ENCODE peak calls at places on chromosome 22, in five cellular contexts. One of them, this sample, is unnamed.

GRCh38 chr22:36332623-36333331 is 55.0 kb downstream of the MYH9 start:
- DNase-seq in left ventricle myocardium inferior: no peak
- DNase-seq in upper lobe of right lung: no peak
- DNase-seq in Calu3: peak; percentile 89
- DNase-seq in coronary artery: no peak
- DNase-seq in this sample: peak; percentile 18

GRCh38 chr22:47215851-47216250 is 453.4 kb downstream of the TBC1D22A start:
- DNase-seq in upper lobe of right lung: no peak
- DNase-seq in Calu3: no peak
- DNase-seq in left ventricle myocardium inferior: no peak
- DNase-seq in coronary artery: no peak
- DNase-seq in this sample: no peak

GRCh38 chr22:26587991-26588613 is 1.8 kb downstream of the TPST2 start:
- DNase-seq in Calu3: no peak
- DNase-seq in left ventricle myocardium inferior: no peak
- DNase-seq in upper lobe of right lung: no peak
- DNase-seq in coronary artery: no peak
- DNase-seq in this sample: no peak

GRCh38 chr22:27278986-27279385 is 522.6 kb downstream of the MN1 start:
- DNase-seq in Calu3: no peak
- DNase-seq in coronary artery: no peak
- DNase-seq in left ventricle myocardium inferior: no peak
- DNase-seq in upper lobe of right lung: no peak
- DNase-seq in this sample: no peak

GRCh38 chr22:35887296-35887875 is 141.2 kb downstream of the RBFOX2 start:
- DNase-seq in Calu3: no peak
- DNase-seq in coronary artery: no peak
- DNase-seq in upper lobe of right lung: no peak
- DNase-seq in left ventricle myocardium inferior: no peak
- DNase-seq in this sample: no peak

GRCh38 chr22:49966716-49967332 is 6.3 kb downstream of the PIM3 start:
- DNase-seq in coronary artery: peak; percentile 79
- DNase-seq in upper lobe of right lung: peak; percentile 90
- DNase-seq in Calu3: no peak
- DNase-seq in left ventricle myocardium inferior: peak; percentile 34
- DNase-seq in this sample: peak; percentile 22

GRCh38 chr22:48980918-48981317 is 846.8 kb downstream of the BRD1 start:
- DNase-seq in left ventricle myocardium inferior: no peak
- DNase-seq in upper lobe of right lung: no peak
- DNase-seq in Calu3: no peak
- DNase-seq in coronary artery: no peak
- DNase-seq in this sample: no peak

GRCh38 chr22:30326704-30327362 is at the start of gene TBC1D10A:
- DNase-seq in left ventricle myocardium inferior: peak; percentile 91
- DNase-seq in Calu3: peak; percentile 97
- DNase-seq in upper lobe of right lung: peak; percentile 96
- DNase-seq in coronary artery: peak; percentile 91
- DNase-seq in this sample: peak; percentile 85

GRCh38 chr22:46734830-46735453 is 3.1 kb downstream of the CERK start:
- DNase-seq in Calu3: no peak
- DNase-seq in coronary artery: no peak
- DNase-seq in upper lobe of right lung: peak; percentile 83
- DNase-seq in left ventricle myocardium inferior: no peak
- DNase-seq in this sample: no peak

GRCh38 chr22:47101321-47101885 is 339.0 kb downstream of the TBC1D22A start:
- DNase-seq in Calu3: no peak
- DNase-seq in upper lobe of right lung: no peak
- DNase-seq in left ventricle myocardium inferior: no peak
- DNase-seq in coronary artery: no peak
- DNase-seq in this sample: no peak

GRCh38 chr22:47126344-47126811 is 363.9 kb downstream of the TBC1D22A start:
- DNase-seq in Calu3: no peak
- DNase-seq in upper lobe of right lung: peak; percentile 41
- DNase-seq in coronary artery: no peak
- DNase-seq in left ventricle myocardium inferior: peak; percentile 4
- DNase-seq in this sample: no peak

GRCh38 chr22:40436460-40437431 is 66.4 kb downstream of the SGSM3 start:
- DNase-seq in Calu3: peak; percentile 9
- DNase-seq in coronary artery: no peak
- DNase-seq in upper lobe of right lung: no peak
- DNase-seq in left ventricle myocardium inferior: peak; percentile 41
- DNase-seq in this sample: no peak

GRCh38 chr22:22925146-22925794 is 37.7 kb downstream of the IGLL5 start:
- DNase-seq in upper lobe of right lung: no peak
- DNase-seq in Calu3: no peak
- DNase-seq in coronary artery: no peak
- DNase-seq in left ventricle myocardium inferior: no peak
- DNase-seq in this sample: no peak

GRCh38 chr22:23119492-23120414 is 22.0 kb downstream of the RSPH14 start:
- DNase-seq in coronary artery: no peak
- DNase-seq in upper lobe of right lung: no peak
- DNase-seq in left ventricle myocardium inferior: no peak
- DNase-seq in Calu3: no peak
- DNase-seq in this sample: no peak

GRCh38 chr22:17269607-17270261 is 50.5 kb upstream of the ADA2 start:
- DNase-seq in Calu3: no peak
- DNase-seq in left ventricle myocardium inferior: no peak
- DNase-seq in upper lobe of right lung: no peak
- DNase-seq in coronary artery: no peak
- DNase-seq in this sample: no peak

GRCh38 chr22:41576877-41577276 is 12.8 kb downstream of the PMM1 start:
- DNase-seq in upper lobe of right lung: no peak
- DNase-seq in coronary artery: no peak
- DNase-seq in Calu3: peak; percentile 79
- DNase-seq in left ventricle myocardium inferior: peak; percentile 65
- DNase-seq in this sample: peak; percentile 74

GRCh38 chr22:41488076-41488475 is 19.2 kb downstream of the ACO2 start:
- DNase-seq in coronary artery: no peak
- DNase-seq in Calu3: no peak
- DNase-seq in left ventricle myocardium inferior: no peak
- DNase-seq in upper lobe of right lung: no peak
- DNase-seq in this sample: no peak

GRCh38 chr22:39244073-39244495 is 698 bp downstream of the PDGFB start:
- DNase-seq in coronary artery: no peak
- DNase-seq in Calu3: no peak
- DNase-seq in left ventricle myocardium inferior: no peak
- DNase-seq in upper lobe of right lung: no peak
- DNase-seq in this sample: no peak
- TF ChIP-seq CTCF in coronary artery: no peak
- TF ChIP-seq CTCF in Calu3: peak; percentile 11
- TF ChIP-seq CTCF in left ventricle myocardium inferior: no peak
- TF ChIP-seq CTCF in upper lobe of right lung: no peak
- TF ChIP-seq CTCF in this sample: no peak

DNA sequence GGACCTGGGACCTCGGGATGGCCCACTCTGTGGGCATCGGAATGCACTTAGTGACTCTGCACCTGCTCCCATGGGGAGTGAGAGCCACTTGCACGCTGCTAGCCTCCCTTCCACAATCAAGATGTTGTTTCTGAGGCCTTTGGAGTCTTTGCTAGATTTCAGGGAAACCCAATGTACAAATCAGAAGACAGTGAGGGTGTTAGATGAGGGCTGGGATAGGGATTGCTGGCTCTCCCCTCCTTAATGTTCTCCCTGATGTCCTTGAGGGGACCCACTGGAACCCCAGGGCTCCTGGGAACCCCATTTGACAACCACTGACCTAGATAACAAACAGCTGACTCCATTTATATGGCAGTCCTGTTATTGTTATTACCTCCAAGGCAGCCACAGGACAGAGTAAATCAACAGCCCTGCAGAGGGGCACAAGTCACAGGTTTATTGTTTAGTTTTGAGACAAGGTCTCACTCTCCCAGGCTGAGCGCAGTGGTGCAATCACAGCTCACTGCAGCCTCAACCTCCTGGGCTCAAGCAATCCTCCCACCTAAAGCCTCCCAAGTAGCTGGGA is 31.3 kb upstream of the COMT start:
- DNase-seq in upper lobe of right lung: no peak
- DNase-seq in left ventricle myocardium inferior: no peak
- DNase-seq in Calu3: no peak
- DNase-seq in coronary artery: no peak
- DNase-seq in this sample: no peak
- TF ChIP-seq CTCF in upper lobe of right lung: no peak
- TF ChIP-seq CTCF in left ventricle myocardium inferior: peak; percentile 3
- TF ChIP-seq CTCF in Calu3: peak; percentile 4
- TF ChIP-seq CTCF in coronary artery: no peak
- TF ChIP-seq CTCF in this sample: peak; percentile 18

GRCh38 chr22:37930952-37931440 is 22.4 kb downstream of the C22orf23 start:
- DNase-seq in upper lobe of right lung: no peak
- DNase-seq in coronary artery: no peak
- DNase-seq in Calu3: no peak
- DNase-seq in left ventricle myocardium inferior: no peak
- DNase-seq in this sample: no peak

GRCh38 chr22:37929390-37929789 is 23.3 kb downstream of the MICALL1 start:
- DNase-seq in left ventricle myocardium inferior: no peak
- DNase-seq in coronary artery: no peak
- DNase-seq in Calu3: no peak
- DNase-seq in upper lobe of right lung: no peak
- DNase-seq in this sample: no peak

GRCh38 chr22:37931893-37932389 is 21.5 kb downstream of the C22orf23 start:
- DNase-seq in upper lobe of right lung: no peak
- DNase-seq in Calu3: no peak
- DNase-seq in coronary artery: no peak
- DNase-seq in left ventricle myocardium inferior: no peak
- DNase-seq in this sample: no peak

GRCh38 chr22:37932401-37932800 is 21.0 kb downstream of the C22orf23 start:
- DNase-seq in left ventricle myocardium inferior: no peak
- DNase-seq in coronary artery: no peak
- DNase-seq in upper lobe of right lung: no peak
- DNase-seq in Calu3: no peak
- DNase-seq in this sample: no peak

GRCh38 chr22:37930270-37930951 is 23.0 kb downstream of the C22orf23 start:
- DNase-seq in left ventricle myocardium inferior: no peak
- DNase-seq in coronary artery: no peak
- DNase-seq in upper lobe of right lung: no peak
- DNase-seq in Calu3: no peak
- DNase-seq in this sample: no peak
- TF ChIP-seq CTCF in left ventricle myocardium inferior: peak; percentile 51
- TF ChIP-seq CTCF in coronary artery: no peak
- TF ChIP-seq CTCF in upper lobe of right lung: peak; percentile 46
- TF ChIP-seq CTCF in Calu3: peak; percentile 46
- TF ChIP-seq CTCF in this sample: peak; percentile 21

GRCh38 chr22:25062378-25063095 is 110.0 kb downstream of the KIAA1671 start:
- DNase-seq in left ventricle myocardium inferior: no peak
- DNase-seq in coronary artery: no peak
- DNase-seq in Calu3: no peak
- DNase-seq in upper lobe of right lung: no peak
- DNase-seq in this sample: no peak

GRCh38 chr22:25061134-25061533 is 108.6 kb downstream of the KIAA1671 start:
- DNase-seq in coronary artery: no peak
- DNase-seq in Calu3: no peak
- DNase-seq in upper lobe of right lung: no peak
- DNase-seq in left ventricle myocardium inferior: no peak
- DNase-seq in this sample: no peak

GRCh38 chr22:25061605-25062377 is 109.3 kb downstream of the KIAA1671 start:
- DNase-seq in coronary artery: no peak
- DNase-seq in Calu3: no peak
- DNase-seq in left ventricle myocardium inferior: no peak
- DNase-seq in upper lobe of right lung: no peak
- DNase-seq in this sample: no peak

GRCh38 chr22:25059438-25059837 is 106.9 kb downstream of the KIAA1671 start:
- DNase-seq in Calu3: no peak
- DNase-seq in coronary artery: no peak
- DNase-seq in upper lobe of right lung: no peak
- DNase-seq in left ventricle myocardium inferior: no peak
- DNase-seq in this sample: no peak

DNA sequence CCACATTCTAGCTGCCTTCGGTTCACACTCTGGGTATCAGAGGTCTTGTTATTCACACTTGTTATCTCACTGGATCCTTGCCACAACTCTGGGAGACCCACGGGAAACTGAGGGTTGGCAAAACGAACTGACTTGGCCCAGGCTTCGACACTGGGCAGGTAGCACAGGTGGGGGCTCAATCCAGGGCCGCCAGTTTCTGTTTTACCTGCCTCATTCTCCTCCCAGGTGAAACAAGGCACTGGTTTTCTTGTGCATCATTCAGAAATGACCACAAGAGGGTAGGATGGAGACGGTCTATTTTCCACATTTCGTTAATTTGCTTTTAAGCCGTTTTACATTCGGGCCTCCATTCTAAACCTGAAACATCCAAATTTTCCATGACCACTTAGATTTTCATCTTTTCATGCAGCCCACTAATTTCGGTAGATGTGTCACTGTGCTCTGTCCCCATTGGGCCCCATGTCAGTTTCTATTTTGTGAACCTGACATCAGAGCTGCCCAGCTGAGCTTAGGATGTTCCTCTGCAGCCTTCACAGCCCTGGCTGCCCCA is 108.1 kb downstream of the KIAA1671 start:
- DNase-seq in upper lobe of right lung: no peak
- DNase-seq in Calu3: no peak
- DNase-seq in left ventricle myocardium inferior: no peak
- DNase-seq in coronary artery: no peak
- DNase-seq in this sample: no peak
- TF ChIP-seq CTCF in upper lobe of right lung: peak; percentile 26
- TF ChIP-seq CTCF in Calu3: peak; percentile 28
- TF ChIP-seq CTCF in left ventricle myocardium inferior: peak; percentile 32
- TF ChIP-seq CTCF in coronary artery: peak; percentile 20
- TF ChIP-seq CTCF in this sample: peak; percentile 11

DNA sequence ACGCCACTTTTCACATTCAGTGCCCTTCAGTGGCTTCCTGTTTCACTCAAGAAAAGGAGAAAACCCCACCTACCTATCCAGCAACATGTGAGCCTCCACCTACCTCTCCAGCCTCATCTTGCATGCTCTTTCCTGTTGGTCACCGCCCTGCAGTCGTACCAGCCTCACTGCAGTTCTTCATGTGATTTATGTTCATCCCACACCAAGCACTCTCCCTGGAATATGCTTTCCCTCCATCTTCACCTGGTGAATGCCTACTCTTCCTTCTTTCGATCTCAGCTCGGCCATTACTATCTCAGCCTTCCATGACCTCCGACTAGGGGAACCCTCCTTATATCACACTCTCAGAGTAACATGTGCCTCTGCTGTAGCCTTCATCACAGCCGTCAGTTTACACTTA is 21.7 kb upstream of the YWHAH start:
- DNase-seq in Calu3: no peak
- DNase-seq in coronary artery: no peak
- DNase-seq in upper lobe of right lung: no peak
- DNase-seq in left ventricle myocardium inferior: no peak
- DNase-seq in this sample: no peak
- TF ChIP-seq CTCF in Calu3: no peak
- TF ChIP-seq CTCF in coronary artery: no peak
- TF ChIP-seq CTCF in upper lobe of right lung: no peak
- TF ChIP-seq CTCF in left ventricle myocardium inferior: no peak
- TF ChIP-seq CTCF in this sample: no peak